ENCODE peak calls at places on chromosomes 4 and X, in five cellular contexts. V is neuronal stem cell, E is H9, S is H1, R is trophoblast cell. P is an unnamed sample.
A peak's percentile ranks its signal among the peaks of the same experiment; 100 is the strongest.

GRCh38 chrX:1673337-1673736 is 58.5 kb downstream of the ASMT start:
- DNase-seq in V (no peak), E (peak; percentile 55), S (peak; percentile 79), R (peak; percentile 35), P (no peak)

GRCh38 chr4:152460488-152460887 is 75.4 kb downstream of the FBXW7 start:
- DNase-seq in V (no peak), E (no peak), S (no peak), R (no peak), P (peak; percentile 90)

GRCh38 chr4:175252642-175253041 is 334.5 kb downstream of the ADAM29 start:
- DNase-seq in V (no peak), E (peak; percentile 33), S (no peak), R (no peak), P (no peak)

GRCh38 chr4:138311771-138312535 is 69.8 kb upstream of the SLC7A11 start:
- DNase-seq in V (no peak), E (no peak), S (no peak), R (no peak), P (no peak)

GRCh38 chr4:75036046-75036445 is 103.1 kb downstream of the PARM1 start:
- DNase-seq in V (no peak), E (no peak), S (no peak), R (no peak), P (no peak)

GRCh38 chr4:73593631-73594241 is 26.5 kb downstream of the RASSF6 start:
- DNase-seq in V (no peak), E (no peak), S (no peak), R (peak; percentile 29), P (peak; percentile 45)

GRCh38 chrX:13212191-13212651 is 107.6 kb downstream of the ATXN3L start:
- DNase-seq in V (no peak), E (no peak), S (no peak), R (no peak), P (peak; percentile 5)

GRCh38 chrX:18983711-18984380 is at the start of gene PHKA2:
- DNase-seq in V (no peak), E (peak; percentile 57), S (peak; percentile 72), R (peak; percentile 22), P (peak; percentile 61)

GRCh38 chr4:144575181-144575580 is 70.8 kb upstream of the HHIP start:
- DNase-seq in V (no peak), E (no peak), S (no peak), R (no peak), P (no peak)

GRCh38 chr4:54228563-54229501 is at the start of gene PDGFRA:
- DNase-seq in V (peak; percentile 23), E (peak; percentile 33), S (peak; percentile 52), R (no peak), P (peak; percentile 96)

GRCh38 chr4:135185256-135185655 is 983.7 kb upstream of the PABPC4L start:
- DNase-seq in V (no peak), E (peak; percentile 78), S (peak; percentile 61), R (no peak), P (no peak)

GRCh38 chr4:135186002-135186401 is 984.4 kb upstream of the PABPC4L start:
- DNase-seq in V (no peak), E (peak; percentile 77), S (peak; percentile 50), R (no peak), P (no peak)

DNA sequence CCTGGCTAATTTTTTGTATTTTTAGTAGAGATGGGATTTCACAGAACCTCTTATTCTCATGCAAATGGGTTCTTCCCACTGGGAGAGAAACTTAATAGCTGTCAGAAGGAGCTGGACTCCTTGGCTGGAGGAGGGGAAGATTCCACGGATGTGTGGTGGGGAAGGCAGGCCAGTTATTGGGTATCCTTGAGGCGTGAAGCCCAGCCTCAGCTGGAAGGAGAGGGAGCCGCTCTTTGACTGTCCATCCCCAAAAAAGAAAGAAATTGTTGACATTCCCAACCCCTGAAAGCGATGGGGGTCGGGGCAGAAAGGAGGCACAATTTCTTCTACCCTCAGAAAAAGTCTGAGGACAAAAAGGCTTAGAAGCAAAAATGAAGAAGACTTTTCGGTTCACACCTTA is 983.1 kb upstream of the PABPC4L start:
- DNase-seq in V (no peak), E (peak; percentile 36), S (peak; percentile 46), R (no peak), P (no peak)
- H2BK12ac ChIP-seq in V (no peak overlapping the region), E (no peak overlapping the region), S (peak overlapping the region; percentile 82), R (no peak overlapping the region), P (no peak overlapping the region)

DNA sequence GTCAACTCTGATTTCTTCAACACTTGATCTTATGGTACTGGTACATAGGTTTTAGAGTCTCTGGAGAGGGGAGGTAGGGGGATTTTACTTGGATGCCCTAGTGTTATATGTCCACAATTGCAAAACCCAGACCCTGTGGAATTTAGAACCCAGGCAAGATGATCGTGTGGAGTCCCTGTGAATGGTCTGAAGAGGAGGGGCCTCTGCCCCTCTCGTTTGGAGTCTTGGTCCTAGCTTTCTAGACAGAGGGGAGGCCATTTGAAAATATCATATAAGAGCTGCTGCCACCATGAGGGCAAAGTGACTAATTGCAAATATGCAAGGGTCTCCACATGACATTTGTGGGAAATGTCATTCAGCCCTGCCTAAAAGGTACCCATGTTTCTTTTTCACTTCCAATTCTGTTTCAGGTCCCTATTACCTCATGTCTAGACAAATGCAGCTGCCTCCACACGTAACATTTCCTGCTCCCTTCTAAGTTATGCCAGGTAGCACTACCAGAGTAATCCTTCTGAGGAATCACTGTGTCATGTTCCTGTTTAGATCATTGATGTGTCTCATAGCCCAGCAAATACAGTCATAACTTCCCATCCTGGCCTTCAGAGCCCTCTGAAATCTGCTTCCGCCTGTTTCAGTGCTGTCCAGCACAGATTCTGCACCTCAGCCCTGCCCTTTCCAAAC is 126.8 kb downstream of the KLHL8 start:
- DNase-seq in V (peak; percentile 38), E (peak; percentile 50), S (no peak), R (peak; percentile 66), P (peak; percentile 65)
- H2BK5ac ChIP-seq in V (no peak overlapping the region), E (no peak overlapping the region), S (no peak overlapping the region), R (no peak overlapping the region), P (no peak overlapping the region)

GRCh38 chr4:122151982-122152698 is at the start of gene BLTP1:
- DNase-seq in V (peak; percentile 81), E (peak; percentile 90), S (peak; percentile 93), R (peak; percentile 80), P (peak; percentile 83)

GRCh38 chr4:122146652-122147051 is 5.5 kb upstream of the BLTP1 start:
- DNase-seq in V (no peak), E (no peak), S (no peak), R (no peak), P (no peak)

GRCh38 chr4:122152699-122153328 is 683 bp downstream of the BLTP1 start:
- DNase-seq in V (no peak), E (peak; percentile 63), S (no peak), R (peak; percentile 35), P (peak; percentile 53)

GRCh38 chr4:122156819-122157218 is 4.7 kb downstream of the BLTP1 start:
- DNase-seq in V (no peak), E (no peak), S (no peak), R (no peak), P (no peak)

GRCh38 chr4:122150896-122151295 is 1.2 kb upstream of the BLTP1 start:
- DNase-seq in V (no peak), E (no peak), S (no peak), R (no peak), P (no peak)
- H2BK12ac ChIP-seq in V (no peak overlapping the region), E (no peak overlapping the region), S (no peak overlapping the region), R (no peak overlapping the region), P (no peak overlapping the region)

GRCh38 chrX:155068165-155068564 is 2.8 kb downstream of the CMC4 start:
- DNase-seq in V (no peak), E (no peak), S (no peak), R (peak; percentile 9), P (peak; percentile 72)
- H2BK5ac ChIP-seq in V (no peak overlapping the region), E (no peak overlapping the region), S (no peak overlapping the region), R (no peak overlapping the region), P (no peak overlapping the region)

GRCh38 chrX:53642326-53642725 is 44.2 kb downstream of the HUWE1 start:
- DNase-seq in V (no peak), E (no peak), S (no peak), R (no peak), P (no peak)
- H2BK12ac ChIP-seq in V (no peak overlapping the region), E (no peak overlapping the region), S (no peak overlapping the region), R (no peak overlapping the region), P (no peak overlapping the region)

GRCh38 chr4:23934915-23935314 is 45.1 kb upstream of the PPARGC1A start:
- DNase-seq in V (no peak), E (no peak), S (no peak), R (no peak), P (peak; percentile 85)
- H2BK5ac ChIP-seq in V (no peak overlapping the region), E (no peak overlapping the region), S (no peak overlapping the region), R (no peak overlapping the region), P (no peak overlapping the region)

DNA sequence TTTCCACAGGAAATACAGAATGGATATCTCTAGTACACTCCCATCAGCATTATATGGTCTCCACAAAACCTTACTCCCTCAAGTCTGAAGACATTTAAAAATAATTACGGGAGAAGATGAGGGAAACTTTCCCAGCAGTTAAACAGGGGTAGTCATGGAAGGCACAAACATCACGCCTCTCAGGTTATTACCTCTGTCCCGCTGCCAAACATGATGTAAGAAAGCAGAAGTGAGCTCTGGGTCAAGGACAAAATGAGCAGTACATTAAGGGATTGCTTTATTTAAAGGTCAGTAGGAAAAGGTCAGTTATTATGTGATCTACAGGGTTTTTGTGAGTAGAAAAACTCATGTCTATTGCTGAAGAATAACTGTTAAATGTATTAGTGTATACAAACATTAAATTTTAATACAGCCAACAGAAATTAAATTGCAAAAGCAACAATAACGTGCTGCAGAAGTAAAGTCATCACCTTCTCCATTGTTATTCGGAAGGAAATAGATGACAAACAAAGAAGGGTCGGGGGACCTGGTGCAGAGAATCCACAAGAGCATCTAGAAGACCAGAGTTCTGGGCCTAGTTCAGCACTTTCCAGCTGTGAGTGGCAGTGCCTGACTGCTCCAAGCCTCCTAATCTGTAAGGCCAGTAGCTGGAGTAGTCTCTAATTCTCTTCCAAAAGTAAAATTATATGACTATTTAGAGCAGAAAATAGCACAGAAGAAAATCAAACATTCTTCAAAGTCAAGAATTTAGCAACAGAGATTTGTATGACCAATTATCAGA is 171.2 kb downstream of the PPP3CA start:
- DNase-seq in V (no peak), E (no peak), S (no peak), R (no peak), P (no peak)
- H2BK12ac ChIP-seq in V (no peak overlapping the region), E (no peak overlapping the region), S (no peak overlapping the region), R (no peak overlapping the region), P (no peak overlapping the region)

DNA sequence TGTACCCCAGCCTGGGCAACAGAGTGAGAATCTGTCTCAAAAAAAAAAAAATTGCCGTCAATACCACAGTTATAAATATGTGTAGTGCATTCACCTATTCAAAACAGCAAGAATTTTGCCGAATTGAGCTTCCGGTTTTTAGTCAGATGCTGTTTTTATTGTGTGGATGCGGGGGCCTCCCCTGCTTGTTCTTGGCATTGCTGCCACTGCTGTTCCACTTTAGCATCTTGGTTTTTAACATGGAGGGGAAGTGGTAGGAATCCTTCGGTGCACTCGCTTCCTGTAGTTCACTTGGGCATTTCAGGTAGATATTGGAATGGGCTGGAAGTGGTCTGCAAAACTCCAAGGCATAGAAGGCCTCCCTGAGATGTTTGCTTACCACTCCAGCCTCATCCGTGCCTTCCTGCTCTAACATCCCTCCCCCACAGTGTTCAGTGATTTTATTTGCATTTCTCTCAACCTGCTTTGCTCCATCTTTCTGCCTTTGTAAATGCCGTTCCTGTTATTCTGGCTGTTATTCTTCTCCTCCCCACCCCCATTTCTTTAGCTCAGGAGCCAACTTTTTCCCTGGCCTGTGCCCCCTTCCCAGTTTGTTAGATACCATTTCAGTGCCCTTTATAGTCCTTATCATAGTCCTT is 25.5 kb downstream of the MOB1B start:
- DNase-seq in V (no peak), E (no peak), S (no peak), R (no peak), P (no peak)
- H2BK5ac ChIP-seq in V (no peak overlapping the region), E (no peak overlapping the region), S (peak overlapping the region; percentile 55), R (no peak overlapping the region), P (no peak overlapping the region)

GRCh38 chr4:56211202-56211601 is 176.1 kb downstream of the AASDH start:
- DNase-seq in V (no peak), E (peak; percentile 59), S (no peak), R (no peak), P (no peak)
- H2BK12ac ChIP-seq in V (no peak overlapping the region), E (no peak overlapping the region), S (no peak overlapping the region), R (no peak overlapping the region), P (no peak overlapping the region)